ENCODE peak calls at places on chromosomes 11 and 22, in eight cellular contexts. V, Q, N, Z, J, U, A and W are unnamed samples.

GRCh38 chr11:92277871-92278270 is 53.3 kb downstream of the FAT3 start:
- DNase-seq in U (no peak), Q (no peak), A (no peak), V (peak), Z (no peak), N (no peak), J (no peak), W (no peak)

GRCh38 chr22:39242809-39243442 is 1.9 kb downstream of the PDGFB start:
- DNase-seq in N (no peak), Q (no peak), U (no peak), Z (peak), A (peak), J (no peak), V (no peak), W (no peak)

GRCh38 chr22:26781062-26781461 is 123.7 kb downstream of the MIAT start:
- DNase-seq in A (no peak), Q (no peak), U (no peak), Z (no peak), N (no peak), J (no peak), V (no peak), W (no peak)

GRCh38 chr11:10267821-10268220 is 26.2 kb downstream of the SBF2 start:
- DNase-seq in Q (no peak), Z (no peak), V (no peak), N (no peak), U (no peak), J (no peak), A (no peak), W (no peak)

GRCh38 chr11:14059491-14059890 is 97.0 kb downstream of the SPON1 start:
- DNase-seq in Z (no peak), U (no peak), Q (no peak), N (no peak), V (peak), A (no peak), J (no peak), W (no peak)

GRCh38 chr11:117618956-117619355 is 178.1 kb downstream of the DSCAML1 start:
- DNase-seq in N (no peak), A (no peak), J (no peak), Z (peak), U (no peak), V (no peak), Q (no peak), W (no peak)

GRCh38 chr11:1521382-1522080 is 35.0 kb upstream of the MOB2 start:
- DNase-seq in J (no peak), U (no peak), N (peak), A (no peak), Q (no peak), V (no peak), Z (no peak), W (no peak)

GRCh38 chr11:9613830-9614762 is 40.6 kb downstream of the WEE1 start:
- DNase-seq in Z (peak), N (peak), U (peak), V (peak), J (peak), Q (peak), A (peak), W (peak)

GRCh38 chr11:61092280-61092766 is 10.0 kb upstream of the CD5 start:
- DNase-seq in Z (no peak), J (no peak), U (no peak), Q (no peak), N (peak), A (no peak), V (no peak), W (no peak)

GRCh38 chr11:111303476-111303875 is 5.1 kb downstream of the POU2AF3 start:
- DNase-seq in A (no peak), Q (peak), V (no peak), J (no peak), Z (no peak), U (peak), N (no peak), W (no peak)

GRCh38 chr11:120096326-120096725 is 41.6 kb downstream of the TRIM29 start:
- DNase-seq in Q (no peak), U (no peak), V (no peak), N (no peak), A (no peak), J (no peak), Z (no peak), W (no peak)

DNA sequence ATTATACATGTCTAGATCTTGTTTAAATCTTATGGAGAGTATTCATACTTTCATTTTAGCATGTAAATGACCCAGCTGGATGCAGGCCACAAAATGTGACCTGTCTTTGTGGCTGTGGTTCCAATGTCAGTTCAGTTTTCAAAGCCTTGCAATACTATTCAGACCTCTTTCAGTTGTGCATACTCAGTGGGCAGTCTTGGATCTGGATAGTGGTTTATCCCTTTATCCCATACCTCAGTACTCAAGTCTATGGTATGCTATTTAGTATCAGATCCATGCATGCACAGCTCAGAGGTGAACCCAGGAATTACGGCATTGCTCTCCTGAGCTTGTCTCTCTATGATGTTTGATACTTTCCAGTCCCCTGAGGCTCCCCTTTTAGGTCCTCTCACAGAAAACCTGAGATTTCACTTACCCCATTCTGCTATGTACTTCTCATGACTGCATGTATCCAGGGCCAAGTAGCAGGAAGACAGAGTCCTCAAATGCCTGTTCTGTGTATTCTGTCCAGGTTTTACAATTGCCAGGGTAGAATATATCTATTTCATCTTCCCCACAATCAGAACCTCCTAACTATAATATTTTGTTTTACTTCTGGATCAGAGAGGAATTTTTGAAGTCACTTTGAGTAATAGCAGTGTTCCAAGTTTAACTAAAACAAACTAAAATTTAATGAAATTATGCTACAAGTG is 6.9 kb upstream of the P4HA3 start:
- DNase-seq in Z (no peak), N (no peak), V (no peak), J (no peak), U (no peak), A (no peak), Q (no peak), W (no peak)
- TF ChIP-seq CTCF in Z (no peak), N (no peak), V (no peak), J (no peak), U (no peak), A (no peak), Q (no peak), W (no peak)

GRCh38 chr11:17771415-17771814 is 36.8 kb downstream of the KCNC1 start:
- DNase-seq in A (no peak), Z (no peak), Q (no peak), U (no peak), V (no peak), J (no peak), N (no peak), W (peak)

GRCh38 chr11:17769218-17769617 is 34.6 kb downstream of the KCNC1 start:
- DNase-seq in Z (no peak), V (no peak), U (no peak), A (no peak), Q (no peak), N (no peak), J (no peak), W (no peak)

GRCh38 chr11:17768547-17768946 is 34.0 kb downstream of the KCNC1 start:
- DNase-seq in J (no peak), Q (no peak), A (no peak), Z (no peak), V (no peak), U (no peak), N (no peak), W (peak)

GRCh38 chr11:17770917-17771316 is 36.3 kb downstream of the KCNC1 start:
- DNase-seq in Z (no peak), J (no peak), N (no peak), A (no peak), Q (no peak), V (no peak), U (no peak), W (no peak)

DNA sequence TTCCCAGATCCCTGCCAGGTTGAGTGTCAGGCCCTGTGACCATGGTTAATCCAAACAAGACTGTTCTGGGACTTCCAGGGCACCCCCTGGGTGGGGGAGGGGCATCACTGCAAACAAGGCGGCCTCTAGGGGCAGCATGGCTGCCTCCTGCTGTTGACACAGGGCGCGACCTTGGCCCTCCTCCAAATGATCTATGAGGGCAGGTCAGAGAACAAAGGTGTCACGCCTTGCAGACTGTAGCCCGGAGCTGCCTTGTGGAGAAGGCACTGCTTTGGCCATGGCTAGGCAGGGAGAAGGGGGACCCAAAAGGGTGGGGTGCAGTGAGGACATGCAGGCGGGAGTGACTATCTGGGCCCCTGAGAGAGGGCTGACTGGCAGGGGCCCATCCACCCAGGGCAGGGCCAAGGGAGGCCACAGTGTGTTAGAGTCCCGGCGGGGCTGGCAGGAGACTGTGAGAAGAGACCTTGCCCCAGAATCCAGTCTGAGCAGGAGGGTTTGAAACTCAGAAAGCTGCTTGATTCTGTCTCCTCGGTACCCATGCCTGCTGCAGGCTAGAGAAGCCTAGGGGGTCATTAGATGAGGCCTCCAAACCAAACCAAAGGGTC is 35.6 kb downstream of the KCNC1 start:
- DNase-seq in U (peak), Q (no peak), V (peak), Z (no peak), N (no peak), A (peak), J (no peak), W (peak)
- TF ChIP-seq CTCF in U (peak), Q (no peak), V (peak), Z (peak), N (no peak), A (peak), J (no peak), W (no peak)

GRCh38 chr11:395866-396265 is 1.9 kb downstream of the PKP3 start:
- DNase-seq in V (no peak), Q (no peak), Z (no peak), A (no peak), N (no peak), U (no peak), J (no peak), W (no peak)

GRCh38 chr11:394858-395655 is 1.0 kb downstream of the PKP3 start:
- DNase-seq in J (no peak), U (no peak), A (no peak), Z (no peak), Q (no peak), N (no peak), V (no peak), W (no peak)

GRCh38 chr11:396948-397548 is 3.0 kb downstream of the PKP3 start:
- DNase-seq in Z (no peak), U (peak), Q (peak), N (peak), A (no peak), V (no peak), J (no peak), W (no peak)

GRCh38 chr11:394034-394857 is at the start of gene PKP3:
- DNase-seq in V (peak), A (peak), Z (peak), N (no peak), U (no peak), J (no peak), Q (peak), W (no peak)

GRCh38 chr11:396511-396947 is 2.5 kb downstream of the PKP3 start:
- DNase-seq in Q (peak), U (no peak), A (no peak), N (peak), V (no peak), J (no peak), Z (no peak), W (no peak)
- TF ChIP-seq CTCF in Q (no peak), U (peak), A (no peak), N (no peak), V (no peak), J (peak), Z (peak), W (peak)

GRCh38 chr11:67312187-67313021 is 9.1 kb downstream of the SSH3 start:
- DNase-seq in V (peak), Q (peak), J (no peak), A (no peak), N (no peak), U (no peak), Z (no peak), W (peak)
- TF ChIP-seq CTCF in V (no peak), Q (no peak), J (no peak), A (no peak), N (no peak), U (no peak), Z (no peak), W (no peak)

DNA sequence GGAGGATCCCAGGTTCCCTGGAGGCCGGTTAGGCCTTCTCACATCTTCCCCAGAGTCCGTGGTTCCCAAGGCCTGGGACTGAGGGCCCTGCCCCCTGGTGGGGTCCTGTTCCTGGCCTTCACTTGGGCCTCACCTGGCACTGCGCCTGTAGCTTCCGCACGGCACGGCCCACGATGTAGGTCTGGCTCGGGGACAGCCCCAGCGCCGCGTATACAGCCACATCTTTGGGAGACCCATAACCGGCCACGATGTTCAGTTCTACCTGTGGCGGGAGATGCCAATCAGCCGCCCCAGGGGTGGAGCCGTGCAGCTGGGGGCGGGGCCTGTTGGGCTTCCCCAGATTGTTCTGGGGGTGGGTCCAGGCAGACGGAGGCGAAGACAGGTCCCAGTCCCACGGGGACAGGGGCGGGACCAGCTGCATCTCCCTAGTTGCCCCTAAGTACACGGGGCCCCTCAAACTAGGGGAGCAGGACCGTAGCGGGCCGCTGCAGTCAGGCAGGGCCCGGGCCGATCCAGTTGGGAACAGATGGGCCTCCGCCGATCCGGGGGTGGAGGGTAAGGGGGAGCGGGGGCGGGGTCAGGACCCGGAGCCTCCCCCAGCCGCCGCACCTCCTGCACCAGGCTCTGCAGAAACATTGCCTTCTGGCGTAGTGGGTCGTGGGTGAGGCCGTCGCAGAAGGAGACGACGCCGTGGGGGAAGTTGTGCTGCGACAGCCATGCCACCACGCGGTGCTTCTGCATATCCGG is 10.1 kb downstream of the AIP start:
- DNase-seq in A (no peak), V (no peak), Q (no peak), Z (no peak), U (no peak), N (no peak), J (no peak), W (no peak)
- TF ChIP-seq CTCF in A (no peak), V (no peak), Q (no peak), Z (no peak), U (no peak), N (no peak), J (no peak), W (peak)

GRCh38 chr11:2777396-2777795 is 77.6 kb upstream of the KCNQ1OT1 start:
- DNase-seq in U (peak), N (no peak), Z (no peak), Q (peak), A (no peak), V (peak), J (peak), W (peak)

GRCh38 chr11:2777871-2778629 is 78.3 kb upstream of the KCNQ1OT1 start:
- DNase-seq in N (no peak), V (no peak), Z (no peak), Q (peak), J (peak), A (peak), U (peak), W (peak)

GRCh38 chr11:2779981-2780849 is 80.4 kb upstream of the KCNQ1OT1 start:
- DNase-seq in A (peak), Z (no peak), J (peak), U (peak), V (no peak), N (no peak), Q (peak), W (peak)

GRCh38 chr11:2779499-2779980 is 79.7 kb upstream of the KCNQ1OT1 start:
- DNase-seq in J (no peak), Q (no peak), U (no peak), V (no peak), Z (no peak), A (no peak), N (no peak), W (peak)

GRCh38 chr11:2778630-2779498 is 79.1 kb upstream of the KCNQ1OT1 start:
- DNase-seq in V (peak), Z (no peak), U (peak), J (peak), A (peak), Q (peak), N (peak), W (peak)
- TF ChIP-seq CTCF in V (peak), Z (no peak), U (peak), J (peak), A (no peak), Q (peak), N (no peak), W (peak)